ENCODE peak calls at places on chromosome 20, in six cellular contexts. M is IMR-90, E is fibroblast of lung, J is adipocyte, S is neuronal stem cell, D is PC-3. B is an unnamed sample.

GRCh38 chr20:2133318-2134183 is 31.9 kb downstream of the STK35 start:
- DNase-seq in D (peak; percentile 55), S (peak; percentile 44), E (peak; percentile 90), J (peak; percentile 74), M (peak; percentile 79), B (peak; percentile 40)

GRCh38 chr20:50731930-50732690 is 730 bp downstream of the PARD6B start:
- DNase-seq in M (no peak), J (no peak), D (peak; percentile 44), S (peak; percentile 47), E (no peak), B (peak; percentile 82)

GRCh38 chr20:24388828-24389325 is 80.6 kb upstream of the SYNDIG1 start:
- DNase-seq in S (no peak), M (no peak), D (no peak), J (no peak), E (no peak), B (no peak)

GRCh38 chr20:57770852-57771746 is 61.3 kb upstream of the PMEPA1 start:
- DNase-seq in M (no peak), E (no peak), D (no peak), S (no peak), J (no peak), B (no peak)

GRCh38 chr20:21089421-21089820 is 16.7 kb downstream of the LINC00237 start:
- DNase-seq in E (no peak), S (no peak), J (no peak), D (peak; percentile 94), M (no peak), B (no peak)

GRCh38 chr20:50429412-50429811 is 80.8 kb upstream of the PTPN1 start:
- DNase-seq in M (no peak), D (no peak), J (no peak), E (no peak), S (no peak), B (no peak)

GRCh38 chr20:45098096-45098773 is 2.7 kb downstream of the KCNS1 start:
- DNase-seq in M (no peak), J (peak; percentile 51), D (no peak), E (peak; percentile 25), S (peak; percentile 26), B (peak; percentile 93)

GRCh38 chr20:8229090-8229489 is 97.0 kb downstream of the PLCB1 start:
- DNase-seq in E (no peak), M (no peak), S (no peak), J (no peak), D (no peak), B (no peak)

GRCh38 chr20:60007452-60007851 is 49.2 kb downstream of the CDH26 start:
- DNase-seq in E (no peak), M (no peak), S (no peak), J (no peak), D (no peak), B (no peak)

GRCh38 chr20:19628570-19629134 is 129.4 kb upstream of the RIN2 start:
- DNase-seq in S (peak; percentile 59), D (peak; percentile 86), M (peak; percentile 66), J (peak; percentile 61), E (peak; percentile 67), B (peak; percentile 90)

GRCh38 chr20:59949911-59950310 is 8.3 kb upstream of the CDH26 start:
- DNase-seq in M (no peak), D (no peak), E (no peak), S (no peak), J (no peak), B (no peak)

GRCh38 chr20:24742436-24742835 is 206.6 kb upstream of the CST7 start:
- DNase-seq in D (no peak), S (no peak), E (no peak), J (no peak), M (no peak), B (no peak)

GRCh38 chr20:774680-775057 is 6.4 kb upstream of the SLC52A3 start:
- DNase-seq in M (no peak), E (no peak), J (no peak), S (no peak), D (no peak), B (no peak)

GRCh38 chr20:56343861-56344381 is 14.9 kb upstream of the FAM210B start:
- DNase-seq in S (peak; percentile 62), J (peak; percentile 80), E (peak; percentile 51), D (peak; percentile 61), M (peak; percentile 24), B (peak; percentile 83)

GRCh38 chr20:64222273-64222672 is 33.3 kb upstream of the PCMTD2 start:
- DNase-seq in S (no peak), M (peak; percentile 37), E (peak; percentile 10), D (peak; percentile 28), J (peak; percentile 47), B (no peak)

GRCh38 chr20:31871602-31871954 is 1.1 kb downstream of the TTLL9 start:
- DNase-seq in J (no peak), E (no peak), M (no peak), S (no peak), D (no peak), B (no peak)

GRCh38 chr20:40770564-40771307 is 81.7 kb upstream of the MAFB start:
- DNase-seq in S (no peak), M (no peak), J (no peak), D (no peak), E (no peak), B (no peak)

GRCh38 chr20:61115627-61116026 is 136.4 kb upstream of the CDH4 start:
- DNase-seq in M (no peak), J (no peak), S (no peak), D (no peak), E (no peak), B (no peak)

GRCh38 chr20:1868856-1869255 is 26.4 kb upstream of the SIRPA start:
- DNase-seq in J (no peak), D (no peak), M (peak; percentile 64), S (no peak), E (peak; percentile 51), B (no peak)

GRCh38 chr20:13402171-13402760 is 181.2 kb downstream of the ISM1 start:
- DNase-seq in M (no peak), J (no peak), E (no peak), S (no peak), D (peak; percentile 5), B (no peak)

GRCh38 chr20:57650266-57650665 is 30.0 kb upstream of the ZBP1 start:
- DNase-seq in M (no peak), J (no peak), S (no peak), E (no peak), D (no peak), B (no peak)

GRCh38 chr20:10672579-10673127 is 1.1 kb downstream of the JAG1 start:
- DNase-seq in J (peak; percentile 76), E (peak; percentile 65), M (peak; percentile 67), D (peak; percentile 58), S (no peak), B (peak; percentile 69)

GRCh38 chr20:32356935-32357868 is 929 bp upstream of the ASXL1 start:
- DNase-seq in S (no peak), M (peak; percentile 50), D (peak; percentile 46), J (peak; percentile 66), E (no peak), B (no peak)

GRCh38 chr20:50788045-50788867 is 6.6 kb upstream of the BCAS4 start:
- DNase-seq in M (peak; percentile 68), S (no peak), J (peak; percentile 84), D (peak; percentile 74), E (peak; percentile 85), B (peak; percentile 40)

GRCh38 chr20:4524307-4524706 is 197.4 kb upstream of the PRND start:
- DNase-seq in S (no peak), M (no peak), E (no peak), J (no peak), D (no peak), B (no peak)

GRCh38 chr20:24164360-24164759 is 175.8 kb upstream of the GGTLC1 start:
- DNase-seq in M (no peak), S (no peak), J (peak; percentile 36), E (no peak), D (peak; percentile 46), B (peak; percentile 49)

GRCh38 chr20:57651977-57652864 is 32.0 kb upstream of the ZBP1 start:
- DNase-seq in J (no peak), E (no peak), D (no peak), M (no peak), S (no peak), B (no peak)

GRCh38 chr20:11231742-11232141 is 557.9 kb upstream of the JAG1 start:
- DNase-seq in M (no peak), S (no peak), E (no peak), J (no peak), D (no peak), B (no peak)

DNA sequence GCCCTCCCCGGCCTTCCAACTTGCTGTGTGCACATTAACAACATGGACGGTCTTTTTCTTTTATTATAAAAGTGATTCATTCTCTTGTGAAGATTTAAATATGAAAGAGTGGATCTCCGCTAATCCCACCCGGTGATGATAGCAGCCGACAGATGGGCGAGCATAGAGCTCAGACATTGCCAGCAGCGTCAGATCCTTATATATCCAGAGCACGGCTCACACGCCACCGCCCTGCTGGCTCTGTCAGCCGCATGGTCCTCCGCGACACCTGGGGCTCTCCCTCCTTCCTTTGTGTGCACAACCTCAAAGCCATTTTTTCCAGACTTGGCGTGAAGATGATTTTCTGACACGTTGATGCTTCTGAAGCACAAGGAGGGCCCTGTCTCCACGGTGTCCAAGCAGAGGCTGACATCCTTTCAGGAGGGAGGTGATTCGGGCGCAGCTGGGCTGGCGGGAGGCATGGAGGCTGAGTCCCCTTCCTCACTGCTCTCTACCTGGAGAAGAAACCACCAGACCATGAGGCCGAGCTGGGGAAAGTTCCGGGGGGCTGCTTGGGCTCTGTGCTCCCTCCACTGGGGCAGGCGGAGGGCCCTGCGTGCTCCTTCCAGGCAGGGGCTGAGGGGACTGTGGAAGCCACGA is 22.1 kb upstream of the MRGBP start:
- DNase-seq in E (no peak), S (no peak), M (no peak), J (no peak), D (no peak), B (no peak)
- H3K9ac ChIP-seq in E (no peak overlapping the region), S (no peak overlapping the region), M (no peak overlapping the region), J (no peak overlapping the region), D (no peak overlapping the region), B (no peak overlapping the region)

GRCh38 chr20:43695571-43695970 is 28.7 kb downstream of the MYBL2 start:
- DNase-seq in S (no peak), D (no peak), M (no peak), E (no peak), J (no peak), B (no peak)
- H3K9ac ChIP-seq in S (no peak overlapping the region), D (no peak overlapping the region), M (no peak overlapping the region), E (no peak overlapping the region), J (no peak overlapping the region), B (no peak overlapping the region)

GRCh38 chr20:38040276-38040675 is 6.7 kb downstream of the RPRD1B start:
- DNase-seq in E (no peak), M (no peak), J (no peak), S (no peak), D (no peak), B (no peak)
- H3K9ac ChIP-seq in E (no peak overlapping the region), M (no peak overlapping the region), J (no peak overlapping the region), S (no peak overlapping the region), D (no peak overlapping the region), B (no peak overlapping the region)

DNA sequence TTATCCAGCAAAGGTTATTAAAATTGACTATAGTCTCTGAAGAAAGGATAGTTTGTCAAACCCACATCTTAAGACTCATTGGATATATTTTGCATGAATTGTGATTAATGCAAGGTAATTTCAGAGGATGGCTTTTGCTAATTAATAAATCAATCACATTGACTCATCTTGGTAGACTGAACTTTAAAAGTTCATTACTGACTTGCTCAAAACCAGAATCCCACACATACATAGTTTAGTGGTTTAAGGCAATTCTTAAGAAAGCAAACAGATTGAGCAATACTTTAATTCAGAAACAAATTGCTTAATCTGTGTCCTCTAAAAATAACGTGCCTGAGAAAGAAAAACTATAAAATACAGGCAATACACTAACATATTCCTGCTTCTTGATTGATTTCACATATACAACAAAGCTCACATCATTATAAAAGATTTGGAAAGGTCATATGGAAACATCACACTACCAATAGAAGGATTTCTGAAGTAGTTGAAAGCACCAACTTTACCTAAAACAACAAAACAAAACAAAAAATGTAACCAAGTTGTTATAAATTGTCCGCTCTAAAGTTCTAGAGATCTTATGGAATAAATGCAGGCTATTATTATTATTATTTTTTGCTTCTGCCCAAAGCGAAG is 63.1 kb upstream of the ZNF217 start:
- DNase-seq in M (peak; percentile 76), D (peak; percentile 39), E (peak; percentile 88), S (no peak), J (peak; percentile 90), B (no peak)
- H3K9ac ChIP-seq in M (no peak overlapping the region), D (no peak overlapping the region), E (no peak overlapping the region), S (no peak overlapping the region), J (peak overlapping the region; percentile 74), B (no peak overlapping the region)